ENCODE peak calls at places on chromosomes 2 and 18, in nine cellular contexts. Q is T-helper 2 cell; S is stimulated activated CD4-positive, alpha-beta T cell treated with anti-CD3 and anti-CD28 coated beads, Interleukin-2, amount 100 ng/mL, for 48 hours; F is caudate nucleus; G is GM23338; Z is HuH-7; N is fibroblast of lung; O is GM20000; C is stimulated activated CD8-positive, alpha-beta memory T cell treated with anti-CD3 and anti-CD28 coated beads, Interleukin-15, amount 100 ng/mL, for 4 hours. V is an unnamed sample.

GRCh38 chr2:47313141-47313691 is 89.7 kb upstream of the MSH2 start:
- DNase-seq in S (no peak), N (no peak), F (peak), C (no peak), Z (peak), Q (no peak), O (no peak), G (peak), V (no peak)

GRCh38 chr2:206218792-206219509 is 55.5 kb upstream of the ZDBF2 start:
- DNase-seq in N (no peak), G (no peak), F (no peak), Z (no peak), O (no peak), C (no peak), Q (no peak), S (no peak), V (no peak)

GRCh38 chr2:1940660-1941059 is 196.3 kb upstream of the PXDN start:
- DNase-seq in Z (no peak), S (no peak), G (no peak), O (no peak), Q (no peak), C (no peak), N (peak), F (peak), V (no peak)

GRCh38 chr2:171991027-171991426 is 8.7 kb upstream of the METAP1D start:
- DNase-seq in G (no peak), F (no peak), Q (no peak), S (no peak), Z (no peak), O (no peak), C (no peak), N (no peak), V (no peak)

GRCh38 chr2:120828832-120829632 is 93.4 kb downstream of the GLI2 start:
- DNase-seq in C (no peak), Q (no peak), Z (no peak), O (no peak), G (no peak), N (no peak), S (no peak), F (no peak), V (no peak)

GRCh38 chr2:217650716-217651360 is 352.0 kb downstream of the TNS1 start:
- DNase-seq in C (no peak), Q (no peak), O (peak), N (peak), S (no peak), Z (peak), G (peak), F (peak), V (no peak)

GRCh38 chr18:45997689-45998088 is 30.6 kb upstream of the EPG5 start:
- DNase-seq in N (no peak), F (no peak), G (peak), Q (peak), C (no peak), Z (no peak), O (peak), S (peak), V (no peak)

GRCh38 chr2:160510617-160511016 is 17.0 kb upstream of the RBMS1 start:
- DNase-seq in G (no peak), C (no peak), Z (no peak), O (no peak), F (no peak), Q (no peak), N (no peak), S (no peak), V (no peak)

GRCh38 chr2:188788621-188789020 is 185.6 kb upstream of the COL3A1 start:
- DNase-seq in G (no peak), F (no peak), Z (no peak), S (no peak), N (peak), O (no peak), C (no peak), Q (no peak), V (peak)

GRCh38 chr2:32780961-32781360 is 153.1 kb downstream of the TTC27 start:
- DNase-seq in O (no peak), S (no peak), Z (no peak), G (no peak), N (peak), Q (no peak), C (no peak), F (no peak), V (no peak)

GRCh38 chr2:163737169-163737439 is 1.3 kb upstream of the FIGN start:
- DNase-seq in Z (no peak), S (no peak), G (peak), C (no peak), Q (no peak), N (no peak), O (no peak), F (no peak), V (no peak)

GRCh38 chr2:129318581-129319421 is 660.7 kb upstream of the RAB6C start:
- DNase-seq in Q (no peak), G (no peak), Z (no peak), C (no peak), O (no peak), S (no peak), N (no peak), F (no peak), V (no peak)

GRCh38 chr2:232240896-232241295 is 137.7 kb upstream of the ALPP start:
- DNase-seq in C (no peak), N (no peak), O (no peak), Q (no peak), F (no peak), S (no peak), G (peak), Z (no peak), V (no peak)

GRCh38 chr2:23669413-23670244 is 257.3 kb downstream of the ATAD2B start:
- DNase-seq in G (no peak), O (no peak), Z (no peak), F (peak), C (no peak), N (peak), S (no peak), Q (no peak), V (peak)

GRCh38 chr2:149027602-149028250 is 10.8 kb upstream of the LYPD6B start:
- DNase-seq in C (no peak), O (no peak), Q (no peak), G (peak), F (no peak), N (no peak), S (no peak), Z (no peak), V (no peak)

GRCh38 chr2:241269707-241270520 is 45.6 kb downstream of the HDLBP start:
- DNase-seq in S (no peak), Z (no peak), O (no peak), Q (no peak), G (no peak), F (no peak), C (no peak), N (no peak), V (no peak)

GRCh38 chr2:234478121-234478858 is 18.6 kb downstream of the ARL4C start:
- DNase-seq in Z (no peak), O (no peak), N (no peak), C (no peak), S (no peak), G (no peak), F (no peak), Q (no peak), V (no peak)

GRCh38 chr18:9150116-9150515 is 13.5 kb downstream of the ANKRD12 start:
- DNase-seq in C (no peak), S (no peak), Z (no peak), Q (no peak), F (no peak), N (no peak), O (no peak), G (no peak), V (no peak)

GRCh38 chr2:230589025-230589424 is 123.6 kb upstream of the CAB39 start:
- DNase-seq in C (no peak), F (no peak), Q (no peak), G (no peak), S (no peak), Z (no peak), N (no peak), O (no peak), V (no peak)

GRCh38 chr2:238698451-238699306 is 149.2 kb upstream of the TWIST2 start:
- DNase-seq in C (no peak), Z (no peak), Q (no peak), O (no peak), G (no peak), F (no peak), N (no peak), S (no peak), V (no peak)